ENCODE peak calls at places on chromosomes 1 and 21, in ten cellular contexts. Y, C, H, M, B, N, W, E, O and Q are unnamed samples.

GRCh38 chr1:87331319-87332269 is 2.9 kb downstream of the LMO4 start:
- DNase-seq in Y (no peak), C (peak; percentile 92), H (peak; percentile 38), M (peak; percentile 86), B (peak; percentile 88), N (peak; percentile 89), W (peak; percentile 77), E (peak; percentile 77), O (peak; percentile 87), Q (no peak)

GRCh38 chr1:31447210-31447609 is 34.2 kb downstream of the SERINC2 start:
- DNase-seq in Y (no peak), C (no peak), H (no peak), M (no peak), B (no peak), N (no peak), W (no peak), E (no peak), O (peak; percentile 65), Q (no peak)

GRCh38 chr1:36008546-36009197 is 75.2 kb upstream of the TEKT2 start:
- DNase-seq in Y (peak; percentile 15), C (no peak), H (peak; percentile 18), M (no peak), B (no peak), N (no peak), W (no peak), E (peak; percentile 57), O (peak; percentile 45), Q (peak; percentile 31)

GRCh38 chr1:239421810-239422209 is 35.4 kb downstream of the CHRM3 start:
- DNase-seq in Y (no peak), C (no peak), H (no peak), M (no peak), B (no peak), N (no peak), W (no peak), E (no peak), O (no peak), Q (no peak)

GRCh38 chr1:102833171-102833570 is 275.2 kb downstream of the COL11A1 start:
- DNase-seq in Y (no peak), C (no peak), H (no peak), M (no peak), B (no peak), N (no peak), W (no peak), E (peak; percentile 30), O (no peak), Q (no peak)

GRCh38 chr1:164702216-164702615 is 143.2 kb downstream of the PBX1 start:
- DNase-seq in Y (no peak), C (no peak), H (no peak), M (no peak), B (no peak), N (no peak), W (no peak), E (no peak), O (no peak), Q (no peak)

GRCh38 chr1:34366875-34367624 is 190.3 kb downstream of the C1orf94 start:
- DNase-seq in Y (no peak), C (no peak), H (no peak), M (no peak), B (no peak), N (no peak), W (no peak), E (no peak), O (no peak), Q (no peak)

GRCh38 chr1:167157101-167157500 is 63.2 kb downstream of the STYXL2 start:
- DNase-seq in Y (no peak), C (no peak), H (no peak), M (no peak), B (no peak), N (no peak), W (no peak), E (no peak), O (no peak), Q (no peak)

GRCh38 chr21:39955326-39955725 is 88.1 kb downstream of the PCP4 start:
- DNase-seq in Y (no peak), C (no peak), H (no peak), M (no peak), B (no peak), N (no peak), W (no peak), E (no peak), O (no peak), Q (no peak)

GRCh38 chr1:231781887-231782286 is 155.3 kb downstream of the DISC1 start:
- DNase-seq in Y (no peak), C (no peak), H (no peak), M (no peak), B (no peak), N (no peak), W (no peak), E (no peak), O (no peak), Q (no peak)

GRCh38 chr1:32937061-32937460 is 27.5 kb downstream of the RNF19B start:
- DNase-seq in Y (no peak), C (no peak), H (no peak), M (no peak), B (no peak), N (no peak), W (no peak), E (no peak), O (no peak), Q (no peak)

GRCh38 chr1:238334170-238334569 is 443.4 kb upstream of the ZP4 start:
- DNase-seq in Y (no peak), C (no peak), H (no peak), M (no peak), B (no peak), N (no peak), W (no peak), E (no peak), O (no peak), Q (no peak)

GRCh38 chr1:194069831-194070218 is 883.4 kb upstream of the B3GALT2 start:
- DNase-seq in Y (no peak), C (no peak), H (no peak), M (no peak), B (no peak), N (no peak), W (no peak), E (no peak), O (no peak), Q (no peak)

GRCh38 chr1:156502749-156503671 is 2.4 kb upstream of the MEF2D start:
- DNase-seq in Y (peak; percentile 75), C (no peak), H (peak; percentile 89), M (peak; percentile 84), B (peak; percentile 91), N (peak; percentile 80), W (no peak), E (peak; percentile 77), O (peak; percentile 82), Q (peak; percentile 86)

GRCh38 chr1:41917835-41918449 is 780 bp downstream of the HIVEP3 start:
- DNase-seq in Y (no peak), C (peak; percentile 86), H (no peak), M (peak; percentile 65), B (peak; percentile 25), N (peak; percentile 30), W (peak; percentile 37), E (peak; percentile 55), O (peak; percentile 38), Q (no peak)

GRCh38 chr1:41919764-41920397 is 1.2 kb upstream of the HIVEP3 start:
- DNase-seq in Y (no peak), C (peak; percentile 56), H (no peak), M (peak; percentile 53), B (peak; percentile 40), N (no peak), W (peak; percentile 61), E (peak; percentile 83), O (peak; percentile 37), Q (no peak)

GRCh38 chr1:41917051-41917530 is 1.6 kb downstream of the HIVEP3 start:
- DNase-seq in Y (no peak), C (no peak), H (no peak), M (no peak), B (no peak), N (no peak), W (no peak), E (no peak), O (no peak), Q (no peak)

GRCh38 chr1:41919131-41919530 is 409 bp upstream of the HIVEP3 start:
- DNase-seq in Y (no peak), C (no peak), H (no peak), M (no peak), B (no peak), N (no peak), W (no peak), E (no peak), O (no peak), Q (no peak)

GRCh38 chr1:41918450-41919043 is at the start of gene HIVEP3:
- DNase-seq in Y (no peak), C (peak; percentile 68), H (no peak), M (no peak), B (no peak), N (no peak), W (no peak), E (peak; percentile 14), O (no peak), Q (no peak)
- TF ChIP-seq CTCF in Y (peak; percentile 23), C (peak; percentile 36), H (peak; percentile 48), M (peak; percentile 28), B (no peak), N (no peak), W (no peak), E (no peak), O (no peak), Q (peak; percentile 29)

DNA sequence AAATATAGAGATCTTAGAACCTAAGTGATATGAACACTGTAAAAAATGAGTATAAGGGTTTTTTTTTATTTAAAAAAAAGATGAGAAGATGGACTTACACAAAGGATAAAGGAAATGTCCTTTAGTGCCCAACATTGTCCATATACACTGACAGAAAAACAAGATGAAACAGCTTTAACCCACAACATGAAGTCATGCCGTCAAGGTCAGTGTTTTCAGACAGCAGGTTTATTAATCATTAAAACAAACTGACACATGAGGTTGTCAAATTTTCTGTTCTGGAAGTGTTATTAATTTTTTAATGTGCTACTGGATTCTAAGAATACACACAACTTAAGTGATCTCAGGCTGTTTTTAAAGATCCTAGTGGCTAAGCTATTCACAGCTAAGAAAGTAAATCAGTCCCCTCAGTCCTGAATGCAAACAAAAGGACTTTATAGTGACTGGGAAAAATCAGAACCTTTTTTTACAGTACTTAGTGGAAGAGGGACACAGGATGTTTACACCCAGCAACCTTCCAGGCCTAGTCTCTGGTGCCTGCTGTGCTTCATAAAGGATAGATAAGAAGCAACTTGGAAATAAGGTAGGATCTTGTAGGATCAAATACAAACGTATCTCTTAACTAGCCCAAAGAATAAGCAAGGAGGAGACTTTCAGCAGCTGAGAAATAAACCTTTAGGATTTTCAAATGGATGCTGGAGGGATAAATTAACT is 22.0 kb upstream of the PKN2 start:
- DNase-seq in Y (no peak), C (peak; percentile 45), H (no peak), M (no peak), B (no peak), N (no peak), W (no peak), E (no peak), O (no peak), Q (no peak)
- H3K4me3 ChIP-seq in Y (no peak overlapping the region), C (no peak overlapping the region), H (no peak overlapping the region), M (no peak overlapping the region), B (no peak overlapping the region), N (no peak overlapping the region), W (no peak overlapping the region), E (no peak overlapping the region), O (no peak overlapping the region), Q (no peak overlapping the region)

GRCh38 chr1:147815503-147815902 is 55.1 kb upstream of the GJA5 start:
- DNase-seq in Y (no peak), C (no peak), H (no peak), M (no peak), B (no peak), N (no peak), W (no peak), E (no peak), O (no peak), Q (no peak)
- TF ChIP-seq CTCF in Y (no peak), C (no peak), H (no peak), M (no peak), B (no peak), N (no peak), W (no peak), E (no peak), O (no peak), Q (no peak)

GRCh38 chr1:169426174-169426716 is 1.0 kb downstream of the CCDC181 start:
- DNase-seq in Y (no peak), C (no peak), H (no peak), M (no peak), B (no peak), N (no peak), W (no peak), E (no peak), O (no peak), Q (no peak)
- H3K4me3 ChIP-seq in Y (no peak overlapping the region), C (peak overlapping the region; percentile 61), H (no peak overlapping the region), M (no peak overlapping the region), B (peak overlapping the region; percentile 68), N (no peak overlapping the region), W (no peak overlapping the region), E (no peak overlapping the region), O (no peak overlapping the region), Q (no peak overlapping the region)